ENCODE peak calls at places on chromosomes 3 and 15, in five cellular contexts. One of them, this sample, is unnamed.

GRCh38 chr3:140053011-140053702 is 118.2 kb downstream of the CLSTN2 start:
- DNase-seq in psoas muscle: no peak
- DNase-seq in BE2C: peak
- DNase-seq in dorsolateral prefrontal cortex: no peak
- DNase-seq in GM12865: no peak
- DNase-seq in this sample: no peak

GRCh38 chr15:79858469-79858868 is 38.3 kb downstream of the MTHFS start:
- DNase-seq in psoas muscle: no peak
- DNase-seq in BE2C: no peak
- DNase-seq in dorsolateral prefrontal cortex: no peak
- DNase-seq in GM12865: no peak
- DNase-seq in this sample: no peak

GRCh38 chr3:15175590-15175989 is 30.5 kb upstream of the CAPN7 start:
- DNase-seq in BE2C: no peak
- DNase-seq in psoas muscle: no peak
- DNase-seq in dorsolateral prefrontal cortex: no peak
- DNase-seq in GM12865: no peak
- DNase-seq in this sample: no peak

GRCh38 chr3:96813134-96813819 is 1.1 kb upstream of the EPHA6 start:
- DNase-seq in BE2C: peak
- DNase-seq in dorsolateral prefrontal cortex: peak
- DNase-seq in psoas muscle: peak
- DNase-seq in GM12865: peak
- DNase-seq in this sample: peak

GRCh38 chr15:30922469-30923311 is 19.0 kb downstream of the FAN1 start:
- DNase-seq in psoas muscle: no peak
- DNase-seq in dorsolateral prefrontal cortex: peak
- DNase-seq in GM12865: no peak
- DNase-seq in BE2C: no peak
- DNase-seq in this sample: no peak

GRCh38 chr3:13379191-13379830 is 40.8 kb downstream of the NUP210 start:
- DNase-seq in GM12865: no peak
- DNase-seq in psoas muscle: peak
- DNase-seq in BE2C: no peak
- DNase-seq in dorsolateral prefrontal cortex: peak
- DNase-seq in this sample: no peak

GRCh38 chr15:92011611-92012367 is 158.3 kb downstream of the SLCO3A1 start:
- DNase-seq in psoas muscle: no peak
- DNase-seq in dorsolateral prefrontal cortex: no peak
- DNase-seq in GM12865: no peak
- DNase-seq in BE2C: peak
- DNase-seq in this sample: no peak

GRCh38 chr15:54312528-54312927 is 334.3 kb downstream of the UNC13C start:
- DNase-seq in GM12865: no peak
- DNase-seq in BE2C: no peak
- DNase-seq in psoas muscle: no peak
- DNase-seq in dorsolateral prefrontal cortex: no peak
- DNase-seq in this sample: no peak

GRCh38 chr3:195028877-195029606 is 241.9 kb downstream of the XXYLT1 start:
- DNase-seq in dorsolateral prefrontal cortex: no peak
- DNase-seq in BE2C: no peak
- DNase-seq in psoas muscle: no peak
- DNase-seq in GM12865: no peak
- DNase-seq in this sample: no peak

GRCh38 chr3:150168694-150169093 is 198.0 kb upstream of the PFN2 start:
- DNase-seq in dorsolateral prefrontal cortex: no peak
- DNase-seq in psoas muscle: peak
- DNase-seq in BE2C: no peak
- DNase-seq in GM12865: no peak
- DNase-seq in this sample: no peak

GRCh38 chr15:85725019-85725418 is 69.7 kb downstream of the KLHL25 start:
- DNase-seq in GM12865: no peak
- DNase-seq in BE2C: no peak
- DNase-seq in dorsolateral prefrontal cortex: no peak
- DNase-seq in psoas muscle: no peak
- DNase-seq in this sample: no peak

GRCh38 chr3:56314842-56315241 is 153.4 kb downstream of the ERC2 start:
- DNase-seq in BE2C: no peak
- DNase-seq in dorsolateral prefrontal cortex: no peak
- DNase-seq in psoas muscle: no peak
- DNase-seq in GM12865: no peak
- DNase-seq in this sample: no peak

GRCh38 chr3:146110156-146110555 is 50.8 kb downstream of the PLOD2 start:
- DNase-seq in GM12865: no peak
- DNase-seq in dorsolateral prefrontal cortex: no peak
- DNase-seq in BE2C: no peak
- DNase-seq in psoas muscle: no peak
- DNase-seq in this sample: no peak

GRCh38 chr3:156050918-156051317 is 69.5 kb upstream of the KCNAB1 start:
- DNase-seq in BE2C: no peak
- DNase-seq in GM12865: no peak
- DNase-seq in psoas muscle: no peak
- DNase-seq in dorsolateral prefrontal cortex: no peak
- DNase-seq in this sample: no peak

GRCh38 chr3:138412821-138413531 is 21.4 kb upstream of the ESYT3 start:
- DNase-seq in BE2C: no peak
- DNase-seq in GM12865: no peak
- DNase-seq in psoas muscle: no peak
- DNase-seq in dorsolateral prefrontal cortex: no peak
- DNase-seq in this sample: no peak

GRCh38 chr3:168812234-168812633 is 716.5 kb upstream of the GOLIM4 start:
- DNase-seq in GM12865: no peak
- DNase-seq in dorsolateral prefrontal cortex: no peak
- DNase-seq in BE2C: no peak
- DNase-seq in psoas muscle: no peak
- DNase-seq in this sample: no peak

GRCh38 chr3:72187131-72187530 is 402.2 kb upstream of the PROK2 start:
- DNase-seq in GM12865: peak
- DNase-seq in BE2C: no peak
- DNase-seq in dorsolateral prefrontal cortex: no peak
- DNase-seq in psoas muscle: no peak
- DNase-seq in this sample: no peak
- TF ChIP-seq CTCF in GM12865: peak
- TF ChIP-seq CTCF in BE2C: no peak
- TF ChIP-seq CTCF in dorsolateral prefrontal cortex: no peak
- TF ChIP-seq CTCF in psoas muscle: no peak
- TF ChIP-seq CTCF in this sample: peak

GRCh38 chr15:48965972-48966371 is 2.3 kb upstream of the SHC4 start:
- DNase-seq in GM12865: peak
- DNase-seq in BE2C: peak
- DNase-seq in dorsolateral prefrontal cortex: no peak
- DNase-seq in psoas muscle: no peak
- DNase-seq in this sample: peak
- TF ChIP-seq CTCF in GM12865: peak
- TF ChIP-seq CTCF in BE2C: peak
- TF ChIP-seq CTCF in dorsolateral prefrontal cortex: peak
- TF ChIP-seq CTCF in psoas muscle: no peak
- TF ChIP-seq CTCF in this sample: peak

DNA sequence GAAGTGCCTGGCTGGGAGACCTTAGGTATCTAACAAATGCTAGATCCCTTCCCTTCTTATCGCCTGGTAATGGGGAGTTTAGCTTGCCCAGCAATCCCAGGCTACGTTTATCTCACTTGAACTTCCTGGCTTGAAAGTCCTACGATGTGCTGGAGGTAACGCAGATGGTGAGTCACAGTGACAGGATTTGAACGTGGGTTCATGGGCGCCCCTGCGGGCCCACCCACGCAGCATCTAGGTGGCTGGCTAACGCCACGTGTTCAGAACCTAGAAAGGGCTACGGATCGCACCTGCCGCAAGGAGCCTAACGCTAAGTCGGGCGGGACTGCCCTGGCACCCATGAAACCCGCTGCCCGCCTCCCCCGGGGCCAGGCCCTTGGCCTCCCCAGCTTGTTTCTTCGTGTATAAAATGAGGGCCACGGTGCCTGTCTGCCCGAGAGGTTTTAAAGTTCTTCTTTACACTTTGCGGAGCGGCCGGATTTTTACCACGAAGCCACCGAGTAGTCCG is 600 bp upstream of the USP3 start:
- DNase-seq in dorsolateral prefrontal cortex: no peak
- DNase-seq in psoas muscle: peak
- DNase-seq in GM12865: peak
- DNase-seq in BE2C: peak
- DNase-seq in this sample: peak
- TF ChIP-seq CTCF in dorsolateral prefrontal cortex: no peak
- TF ChIP-seq CTCF in psoas muscle: no peak
- TF ChIP-seq CTCF in GM12865: no peak
- TF ChIP-seq CTCF in BE2C: no peak
- TF ChIP-seq CTCF in this sample: no peak

GRCh38 chr15:23860846-23861245 is 173.7 kb upstream of the NDN start:
- DNase-seq in dorsolateral prefrontal cortex: no peak
- DNase-seq in GM12865: no peak
- DNase-seq in psoas muscle: no peak
- DNase-seq in BE2C: no peak
- DNase-seq in this sample: no peak

GRCh38 chr15:23869391-23869790 is 182.3 kb upstream of the NDN start:
- DNase-seq in dorsolateral prefrontal cortex: no peak
- DNase-seq in BE2C: peak
- DNase-seq in psoas muscle: peak
- DNase-seq in GM12865: no peak
- DNase-seq in this sample: no peak

GRCh38 chr15:23866832-23867231 is 179.7 kb upstream of the NDN start:
- DNase-seq in dorsolateral prefrontal cortex: no peak
- DNase-seq in GM12865: no peak
- DNase-seq in psoas muscle: no peak
- DNase-seq in BE2C: peak
- DNase-seq in this sample: no peak
- TF ChIP-seq CTCF in dorsolateral prefrontal cortex: peak
- TF ChIP-seq CTCF in GM12865: no peak
- TF ChIP-seq CTCF in psoas muscle: no peak
- TF ChIP-seq CTCF in BE2C: peak
- TF ChIP-seq CTCF in this sample: no peak

DNA sequence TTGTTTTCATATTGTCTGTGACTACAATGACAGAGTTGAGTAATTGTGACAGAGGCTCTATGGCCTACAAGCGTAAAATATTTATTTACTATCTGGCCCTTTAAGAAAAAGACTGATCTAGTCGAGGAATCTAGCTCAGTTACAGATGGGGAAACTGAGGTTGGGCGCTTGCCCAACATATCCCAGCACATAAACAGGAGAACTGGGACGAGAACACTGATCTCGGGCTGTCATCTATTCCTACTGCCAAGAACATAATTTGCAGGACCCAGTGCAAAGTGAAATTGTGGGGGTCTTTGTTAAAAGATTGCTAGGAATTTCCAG is 1.9 kb downstream of the FES start:
- DNase-seq in psoas muscle: no peak
- DNase-seq in GM12865: no peak
- DNase-seq in dorsolateral prefrontal cortex: no peak
- DNase-seq in BE2C: no peak
- DNase-seq in this sample: no peak
- TF ChIP-seq CTCF in psoas muscle: no peak
- TF ChIP-seq CTCF in GM12865: no peak
- TF ChIP-seq CTCF in dorsolateral prefrontal cortex: no peak
- TF ChIP-seq CTCF in BE2C: no peak
- TF ChIP-seq CTCF in this sample: no peak